ENCODE peak calls at places on chromosome 16, in seven cellular contexts. T, C, J, O, P, L and I are unnamed samples.
A peak's percentile ranks its signal among the peaks of the same experiment; 100 is the strongest.

GRCh38 chr16:8675183-8676159 is 1.1 kb downstream of the ABAT start:
- DNase-seq in T (no peak), C (no peak), J (no peak), O (no peak), P (no peak), L (peak; percentile 5), I (peak; percentile 51)

GRCh38 chr16:48609453-48610023 is 442 bp downstream of the N4BP1 start:
- DNase-seq in T (peak; percentile 54), C (peak; percentile 45), J (peak; percentile 74), O (peak; percentile 78), P (peak; percentile 39), L (peak; percentile 14), I (no peak)

GRCh38 chr16:78500659-78501226 is 401.3 kb downstream of the WWOX start:
- DNase-seq in T (no peak), C (no peak), J (no peak), O (no peak), P (no peak), L (no peak), I (no peak)

GRCh38 chr16:76705883-76706282 is 428.7 kb downstream of the CNTNAP4 start:
- DNase-seq in T (no peak), C (no peak), J (no peak), O (no peak), P (no peak), L (no peak), I (no peak)

GRCh38 chr16:62253926-62254325 is 217.7 kb upstream of the CDH8 start:
- DNase-seq in T (no peak), C (no peak), J (no peak), O (no peak), P (peak; percentile 63), L (peak; percentile 86), I (no peak)

GRCh38 chr16:59886021-59886420 is 1151.9 kb upstream of the GOT2 start:
- DNase-seq in T (peak; percentile 5), C (peak; percentile 83), J (peak; percentile 36), O (no peak), P (no peak), L (peak; percentile 6), I (no peak)

GRCh38 chr16:11258553-11259287 is 2.7 kb upstream of the SOCS1 start:
- DNase-seq in T (no peak), C (no peak), J (peak; percentile 74), O (peak; percentile 57), P (no peak), L (no peak), I (peak; percentile 82)

GRCh38 chr16:51321251-51321650 is 170.2 kb upstream of the SALL1 start:
- DNase-seq in T (no peak), C (peak; percentile 23), J (no peak), O (no peak), P (no peak), L (no peak), I (no peak)

GRCh38 chr16:78133919-78134318 is 34.5 kb downstream of the WWOX start:
- DNase-seq in T (no peak), C (no peak), J (no peak), O (no peak), P (no peak), L (no peak), I (no peak)

GRCh38 chr16:81697321-81697885 is 81.7 kb upstream of the PLCG2 start:
- DNase-seq in T (peak; percentile 54), C (peak; percentile 48), J (peak; percentile 42), O (peak; percentile 55), P (peak; percentile 39), L (peak; percentile 32), I (peak; percentile 72)

DNA sequence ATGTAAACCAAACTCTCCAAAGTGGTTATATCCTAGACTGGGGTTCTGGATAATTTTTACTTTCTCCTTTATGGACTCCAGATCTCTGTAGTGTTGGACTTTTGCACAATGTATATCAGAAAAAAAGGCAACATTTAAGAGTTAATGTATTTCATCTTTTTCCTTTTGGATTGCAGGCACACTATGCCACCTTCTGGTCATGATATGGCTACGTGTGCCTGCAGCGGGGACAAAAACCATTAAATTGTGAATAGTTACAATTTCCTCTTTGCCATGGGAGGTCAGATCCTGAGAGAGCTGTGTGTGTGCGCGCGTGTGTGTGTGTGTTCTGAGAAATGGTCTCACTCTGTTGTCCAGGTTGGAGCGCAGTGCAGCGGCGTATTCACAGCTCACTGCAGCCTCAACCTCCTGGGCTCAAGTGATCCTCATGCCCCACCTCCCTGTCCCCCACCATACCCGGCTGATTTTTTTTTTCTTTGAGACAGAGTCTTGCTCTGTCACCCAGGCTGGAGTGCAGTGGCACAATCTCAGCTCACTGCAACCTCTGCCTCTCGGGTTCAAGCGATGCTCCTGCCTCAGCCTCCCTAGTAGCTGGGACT is 4.3 kb upstream of the SGF29 start:
- DNase-seq in T (peak; percentile 53), C (peak; percentile 39), J (no peak), O (no peak), P (peak; percentile 21), L (peak; percentile 34), I (no peak)
- TF ChIP-seq CTCF in T (peak; percentile 72), C (peak; percentile 73), J (peak; percentile 63), O (peak; percentile 61), P (peak; percentile 71), L (peak; percentile 45), I (no peak)

GRCh38 chr16:30956601-30957455 is 726 bp upstream of the SETD1A start:
- DNase-seq in T (peak; percentile 81), C (peak; percentile 87), J (peak; percentile 86), O (peak; percentile 88), P (peak; percentile 89), L (peak; percentile 84), I (peak; percentile 91)
- TF ChIP-seq CTCF in T (peak; percentile 24), C (peak; percentile 58), J (no peak), O (peak; percentile 51), P (no peak), L (peak; percentile 39), I (no peak)

DNA sequence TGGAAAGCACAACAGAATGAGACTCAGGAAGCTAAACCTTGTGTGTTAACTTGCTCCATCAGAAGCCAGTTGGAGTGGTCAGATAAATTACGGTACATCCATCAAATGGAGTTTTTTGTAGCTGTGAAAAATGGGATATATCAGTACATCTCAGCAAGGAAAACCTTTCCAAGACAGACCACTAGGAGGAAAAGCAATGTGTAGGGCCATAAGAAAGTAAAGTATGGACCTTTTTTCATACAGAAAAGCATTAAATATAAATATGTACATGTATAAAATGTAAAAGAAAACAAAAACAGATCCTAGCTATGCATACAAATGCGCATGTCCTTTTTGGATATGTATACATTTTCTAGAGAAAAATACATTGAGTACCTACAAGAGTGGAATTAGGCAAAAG is 403.9 kb upstream of the CDH11 start:
- DNase-seq in T (no peak), C (no peak), J (no peak), O (no peak), P (no peak), L (no peak), I (no peak)
- TF ChIP-seq CTCF in T (peak; percentile 16), C (peak; percentile 37), J (no peak), O (no peak), P (no peak), L (no peak), I (no peak)

DNA sequence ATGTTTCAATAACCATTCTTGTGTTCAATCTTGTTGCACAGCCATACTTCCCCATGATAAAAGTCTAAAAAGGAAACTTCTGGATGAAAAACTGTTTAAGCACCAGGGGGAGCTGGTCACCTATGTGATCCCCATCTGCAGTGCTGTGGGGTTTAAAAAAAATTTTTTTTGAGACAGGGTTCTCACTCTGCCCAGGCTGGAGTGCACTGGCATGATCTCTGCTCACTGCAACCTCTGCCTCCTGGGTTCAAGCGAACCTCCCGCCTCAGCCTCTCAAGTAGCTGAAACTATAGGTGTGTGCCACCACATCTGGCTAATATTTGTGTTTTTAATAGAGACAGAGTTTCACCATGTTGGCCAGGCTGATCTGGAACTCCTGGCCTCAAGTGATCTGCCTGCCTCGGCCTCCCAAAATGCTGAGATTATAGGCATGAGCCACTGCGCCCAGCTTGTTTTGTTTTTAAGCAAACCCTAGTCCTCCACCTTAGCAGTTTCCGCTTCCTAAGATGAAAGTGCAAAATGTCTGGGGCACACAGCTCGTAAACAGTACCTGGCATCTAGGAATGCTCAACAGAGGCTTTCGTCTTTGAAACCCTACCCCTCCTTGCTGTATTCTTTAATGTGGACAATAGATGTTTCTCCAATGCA is 25.4 kb downstream of the DNAJA2 start:
- DNase-seq in T (peak; percentile 49), C (peak; percentile 22), J (no peak), O (no peak), P (peak; percentile 52), L (peak; percentile 33), I (peak; percentile 53)
- TF ChIP-seq CTCF in T (peak; percentile 67), C (peak; percentile 82), J (peak; percentile 51), O (peak; percentile 53), P (peak; percentile 58), L (peak; percentile 58), I (peak; percentile 33)

GRCh38 chr16:84751947-84752346 is 52.1 kb downstream of the USP10 start:
- DNase-seq in T (no peak), C (peak; percentile 7), J (no peak), O (no peak), P (no peak), L (peak; percentile 21), I (peak; percentile 59)
- TF ChIP-seq CTCF in T (no peak), C (no peak), J (no peak), O (no peak), P (no peak), L (no peak), I (no peak)

DNA sequence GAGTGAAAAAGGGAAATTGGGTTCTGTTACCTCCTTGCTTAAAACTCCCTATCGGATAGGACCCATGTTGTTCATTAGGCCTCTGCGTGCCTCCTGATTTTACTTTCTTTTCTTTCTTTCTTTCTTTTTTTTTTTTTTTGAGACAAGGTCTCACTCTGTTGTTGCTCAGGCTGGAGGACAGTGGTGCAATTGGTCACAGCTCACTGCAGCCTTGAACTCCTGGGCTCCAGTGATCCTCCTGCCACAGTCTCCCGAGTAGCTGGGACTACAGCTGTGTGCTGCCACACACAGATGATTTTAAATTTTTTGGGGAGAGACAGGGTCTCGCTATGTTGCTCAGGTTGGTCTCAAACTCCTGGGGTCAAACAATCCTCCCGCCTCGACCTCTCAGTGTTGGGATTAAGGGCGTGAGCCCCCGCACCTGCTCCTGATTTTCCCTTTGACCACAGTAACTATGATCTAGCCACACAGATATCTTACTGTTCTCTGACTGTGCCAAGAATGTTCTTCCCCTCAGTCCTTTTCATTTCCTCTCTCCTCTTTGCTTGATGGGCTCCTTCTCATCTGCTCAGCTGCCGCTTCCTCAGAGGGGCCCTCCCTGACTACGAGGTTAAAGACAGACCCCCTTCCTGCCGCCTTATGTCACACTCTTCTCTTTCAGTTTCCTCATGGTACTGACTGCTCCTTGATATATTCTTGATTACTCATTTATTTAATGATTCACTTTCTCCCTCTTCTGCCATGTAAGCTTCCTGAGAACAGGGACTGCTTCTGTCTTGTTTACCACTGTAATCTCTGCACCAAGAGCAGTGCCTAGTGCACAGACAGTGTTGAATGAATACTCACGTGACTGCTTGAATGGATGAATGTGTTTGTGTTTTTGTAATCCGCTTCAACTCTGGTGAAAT is 44.3 kb downstream of the LCMT1 start:
- DNase-seq in T (peak; percentile 34), C (no peak), J (no peak), O (no peak), P (no peak), L (no peak), I (no peak)
- TF ChIP-seq CTCF in T (no peak), C (no peak), J (no peak), O (no peak), P (no peak), L (no peak), I (no peak)

GRCh38 chr16:17433577-17433960 is 37.2 kb downstream of the XYLT1 start:
- DNase-seq in T (no peak), C (no peak), J (no peak), O (no peak), P (no peak), L (no peak), I (no peak)
- TF ChIP-seq CTCF in T (no peak), C (no peak), J (no peak), O (no peak), P (no peak), L (no peak), I (no peak)